ENCODE peak calls at places on chromosomes 7 and 10, in ten cellular contexts. D, B, O, L, C, S, W, Y, E and Q are unnamed samples.

GRCh38 chr7:40221836-40222235 is 87.0 kb downstream of the SUGCT start:
- DNase-seq in L (peak; percentile 69), O (peak; percentile 41), D (peak; percentile 94), C (peak; percentile 70), W (no peak), Y (peak; percentile 9), S (no peak), E (no peak), B (peak; percentile 97), Q (no peak)

GRCh38 chr7:19749658-19750057 is 23.8 kb downstream of the TMEM196 start:
- DNase-seq in B (peak; percentile 41), L (peak; percentile 28), Y (no peak), S (no peak), E (no peak), D (peak; percentile 5), O (peak; percentile 12), W (no peak), C (peak; percentile 73), Q (no peak)

GRCh38 chr10:101358706-101359300 is 4.8 kb downstream of the BTRC start:
- DNase-seq in D (no peak), W (no peak), S (no peak), O (no peak), C (peak; percentile 34), Y (no peak), B (no peak), E (no peak), L (no peak), Q (no peak)

GRCh38 chr7:41869091-41869490 is 166.2 kb upstream of the INHBA start:
- DNase-seq in E (no peak), O (peak; percentile 56), W (no peak), S (no peak), B (no peak), L (peak; percentile 82), C (peak; percentile 72), Y (no peak), D (peak; percentile 87), Q (no peak)

GRCh38 chr7:144730224-144730623 is 105.6 kb downstream of the TPK1 start:
- DNase-seq in B (no peak), L (no peak), O (no peak), W (no peak), E (no peak), D (no peak), Y (no peak), S (no peak), C (no peak), Q (no peak)

GRCh38 chr7:155380986-155381851 is 76.7 kb upstream of the EN2 start:
- DNase-seq in D (no peak), W (peak; percentile 73), Y (no peak), S (no peak), E (no peak), O (no peak), B (no peak), L (no peak), C (no peak), Q (no peak)

GRCh38 chr7:82154728-82155127 is 288.8 kb downstream of the CACNA2D1 start:
- DNase-seq in D (no peak), Y (no peak), C (no peak), S (no peak), O (no peak), W (no peak), L (no peak), B (no peak), E (no peak), Q (no peak)

GRCh38 chr7:128427289-128427891 is 17.6 kb upstream of the IMPDH1 start:
- DNase-seq in B (peak; percentile 64), W (peak; percentile 63), E (no peak), Y (peak; percentile 78), L (peak; percentile 67), O (peak; percentile 39), D (peak; percentile 70), C (peak; percentile 64), S (peak; percentile 26), Q (no peak)

GRCh38 chr10:36886303-36886891 is 239.0 kb upstream of the ANKRD30A start:
- DNase-seq in B (no peak), Y (no peak), S (no peak), L (no peak), C (no peak), D (no peak), O (no peak), W (no peak), E (no peak), Q (no peak)

GRCh38 chr7:47475880-47476227 is 106.1 kb downstream of the TNS3 start:
- DNase-seq in C (peak; percentile 31), W (no peak), S (no peak), E (no peak), Y (no peak), B (no peak), O (no peak), L (no peak), D (no peak), Q (no peak)

GRCh38 chr10:97127507-97127906 is 58.3 kb downstream of the SLIT1 start:
- DNase-seq in Y (no peak), W (no peak), D (no peak), C (no peak), S (no peak), E (no peak), O (no peak), B (no peak), L (no peak), Q (no peak)

GRCh38 chr10:76469675-76470074 is 1038.3 kb downstream of the LRMDA start:
- DNase-seq in O (no peak), E (no peak), C (no peak), Y (no peak), B (no peak), D (peak; percentile 33), S (no peak), W (no peak), L (no peak), Q (no peak)

GRCh38 chr7:140696024-140696678 is 357 bp upstream of the NDUFB2 start:
- DNase-seq in O (peak; percentile 92), W (peak; percentile 98), C (peak; percentile 93), Y (peak; percentile 96), D (peak; percentile 97), L (peak; percentile 92), S (peak; percentile 97), E (peak; percentile 87), B (peak; percentile 94), Q (peak; percentile 90)

DNA sequence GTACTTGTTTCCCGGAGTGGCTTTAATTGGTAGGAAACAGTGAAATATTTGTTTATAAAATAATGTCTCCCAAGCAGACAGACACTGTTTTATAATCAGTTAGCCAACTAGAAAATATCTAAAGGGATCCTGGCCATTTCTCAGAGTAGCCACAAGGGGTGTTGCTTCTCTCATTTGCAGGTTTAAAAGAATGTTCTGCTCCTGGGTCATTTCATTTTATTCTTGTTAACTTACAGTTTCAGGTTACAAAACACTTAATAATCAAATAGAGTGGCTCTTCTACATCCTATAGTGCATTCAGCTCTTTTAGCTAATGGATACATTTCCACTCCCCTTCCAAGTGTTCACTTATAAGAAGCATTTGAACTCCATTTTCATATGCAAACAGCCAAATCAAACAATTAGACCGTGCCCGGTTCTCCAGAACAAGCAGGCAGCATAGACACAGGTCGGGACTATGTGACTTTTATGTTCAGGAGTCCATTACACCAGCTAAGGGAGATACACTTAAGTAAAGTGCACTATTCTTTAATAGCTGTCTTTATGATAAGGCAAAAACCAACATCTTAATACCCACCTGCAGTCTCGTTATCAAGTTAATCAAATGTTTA is 117.5 kb downstream of the TRIL start:
- DNase-seq in C (peak; percentile 29), S (no peak), O (peak; percentile 32), D (peak; percentile 37), L (peak; percentile 15), E (no peak), Y (peak; percentile 10), B (no peak), W (no peak), Q (no peak)
- TF ChIP-seq CTCF in C (peak; percentile 61), S (no peak), O (peak; percentile 51), D (peak; percentile 44), L (peak; percentile 17), E (peak; percentile 33), Y (peak; percentile 60), B (peak; percentile 65), W (peak; percentile 78), Q (peak; percentile 58)

GRCh38 chr10:132540456-132540855 is 2.9 kb downstream of the INPP5A start:
- DNase-seq in L (no peak), C (peak; percentile 38), W (no peak), S (no peak), E (no peak), O (no peak), B (peak; percentile 50), Y (no peak), D (peak; percentile 80), Q (no peak)
- TF ChIP-seq CTCF in L (no peak), C (peak; percentile 26), W (no peak), S (peak; percentile 16), E (no peak), O (no peak), B (peak; percentile 49), Y (no peak), D (peak; percentile 57), Q (peak; percentile 10)

GRCh38 chr10:90947025-90947960 is 26.4 kb upstream of the ANKRD1 start:
- DNase-seq in W (no peak), L (no peak), D (peak; percentile 66), B (peak; percentile 79), O (no peak), Y (no peak), E (no peak), S (no peak), C (no peak), Q (no peak)
- TF ChIP-seq CTCF in W (no peak), L (no peak), D (no peak), B (no peak), O (no peak), Y (no peak), E (no peak), S (no peak), C (no peak), Q (no peak)

DNA sequence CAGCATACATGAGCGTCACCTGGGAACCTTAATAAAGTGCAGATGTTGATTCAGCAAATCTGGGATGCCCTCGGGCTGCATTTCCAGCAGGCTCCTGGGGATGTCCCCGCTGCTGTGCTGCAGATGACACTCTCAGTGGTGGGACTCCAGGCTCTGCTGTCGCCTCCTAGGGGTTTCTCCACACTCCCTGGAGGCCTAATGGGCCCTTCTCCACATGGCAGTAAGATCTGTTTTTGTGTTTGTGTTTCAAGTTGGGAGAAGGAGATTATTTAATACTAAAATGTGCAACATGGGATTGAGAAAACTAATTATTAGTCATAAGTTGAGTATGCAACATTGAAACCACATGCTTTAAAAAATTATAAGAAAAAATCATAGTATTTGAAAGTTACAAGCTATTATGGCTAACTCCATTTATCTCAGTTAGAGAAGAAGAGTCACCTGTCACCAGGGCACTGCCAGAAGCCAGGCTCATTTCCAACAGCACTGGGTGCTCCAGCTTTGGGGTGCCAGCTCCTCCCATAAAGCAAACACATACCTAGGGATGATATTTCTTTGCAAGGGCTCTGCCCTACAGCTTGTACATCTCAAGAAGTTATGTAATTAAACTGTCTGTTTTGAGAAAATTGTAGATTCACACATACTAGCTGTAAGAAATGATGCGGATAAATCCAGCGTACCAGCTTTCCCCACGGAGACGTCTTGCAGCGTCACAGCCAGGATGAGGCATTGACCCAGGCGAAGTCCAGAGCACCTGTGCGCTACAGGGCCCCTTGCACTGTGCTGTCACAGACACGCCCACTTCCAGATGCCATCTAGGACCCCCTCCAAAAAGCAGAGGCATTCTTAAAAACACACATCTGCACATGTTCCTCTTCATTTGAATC is 106.4 kb downstream of the EGFR start:
- DNase-seq in O (no peak), S (no peak), W (peak; percentile 71), Y (peak; percentile 26), L (no peak), C (no peak), E (no peak), B (peak; percentile 29), D (peak; percentile 65), Q (no peak)
- TF ChIP-seq CTCF in O (no peak), S (no peak), W (peak; percentile 73), Y (peak; percentile 39), L (no peak), C (no peak), E (no peak), B (peak; percentile 7), D (no peak), Q (no peak)